ENCODE peak calls at places on chromosome 10, in eight cellular contexts. One of them, this sample, is unnamed.

GRCh38 chr10:121616291-121616690 is 18.0 kb upstream of the FGFR2 start:
- DNase-seq in lower lobe of right lung: no peak
- DNase-seq in GM12865: no peak
- DNase-seq in left ventricle myocardium inferior: no peak
- DNase-seq in IMR-90: no peak
- DNase-seq in HFF-Myc: no peak
- DNase-seq in GM23338: no peak
- DNase-seq in hepatocyte: no peak
- DNase-seq in this sample: no peak

GRCh38 chr10:57657164-57657765 is 610.4 kb downstream of the IPMK start:
- DNase-seq in GM12865: peak; percentile 78
- DNase-seq in lower lobe of right lung: peak; percentile 44
- DNase-seq in hepatocyte: peak; percentile 83
- DNase-seq in HFF-Myc: peak; percentile 38
- DNase-seq in GM23338: peak; percentile 87
- DNase-seq in IMR-90: peak; percentile 39
- DNase-seq in left ventricle myocardium inferior: peak; percentile 22
- DNase-seq in this sample: peak; percentile 60

GRCh38 chr10:79161557-79161956 is 92.8 kb downstream of the ZMIZ1 start:
- DNase-seq in HFF-Myc: no peak
- DNase-seq in left ventricle myocardium inferior: no peak
- DNase-seq in hepatocyte: no peak
- DNase-seq in lower lobe of right lung: no peak
- DNase-seq in GM23338: no peak
- DNase-seq in GM12865: no peak
- DNase-seq in IMR-90: no peak
- DNase-seq in this sample: no peak

GRCh38 chr10:79101560-79101971 is 32.8 kb downstream of the ZMIZ1 start:
- DNase-seq in GM12865: no peak
- DNase-seq in left ventricle myocardium inferior: no peak
- DNase-seq in GM23338: no peak
- DNase-seq in IMR-90: no peak
- DNase-seq in lower lobe of right lung: no peak
- DNase-seq in HFF-Myc: no peak
- DNase-seq in hepatocyte: no peak
- DNase-seq in this sample: no peak

GRCh38 chr10:52436664-52437063 is 122.6 kb downstream of the DKK1 start:
- DNase-seq in HFF-Myc: no peak
- DNase-seq in IMR-90: peak; percentile 93
- DNase-seq in left ventricle myocardium inferior: no peak
- DNase-seq in GM23338: no peak
- DNase-seq in lower lobe of right lung: no peak
- DNase-seq in hepatocyte: no peak
- DNase-seq in GM12865: no peak
- DNase-seq in this sample: no peak

GRCh38 chr10:132219486-132219885 is 32.7 kb downstream of the DPYSL4 start:
- DNase-seq in GM23338: no peak
- DNase-seq in lower lobe of right lung: no peak
- DNase-seq in GM12865: no peak
- DNase-seq in hepatocyte: no peak
- DNase-seq in IMR-90: no peak
- DNase-seq in left ventricle myocardium inferior: no peak
- DNase-seq in HFF-Myc: no peak
- DNase-seq in this sample: no peak

GRCh38 chr10:78301891-78302738 is 268.5 kb downstream of the RPS24 start:
- DNase-seq in left ventricle myocardium inferior: no peak
- DNase-seq in hepatocyte: peak; percentile 30
- DNase-seq in GM12865: no peak
- DNase-seq in IMR-90: peak; percentile 21
- DNase-seq in HFF-Myc: no peak
- DNase-seq in GM23338: peak; percentile 41
- DNase-seq in lower lobe of right lung: no peak
- DNase-seq in this sample: no peak

GRCh38 chr10:119428789-119429188 is 113.7 kb downstream of the RGS10 start:
- DNase-seq in GM12865: no peak
- DNase-seq in GM23338: no peak
- DNase-seq in HFF-Myc: no peak
- DNase-seq in IMR-90: peak; percentile 40
- DNase-seq in left ventricle myocardium inferior: no peak
- DNase-seq in hepatocyte: no peak
- DNase-seq in lower lobe of right lung: no peak
- DNase-seq in this sample: peak; percentile 77

GRCh38 chr10:45235823-45236222 is 79.6 kb downstream of the OR13A1 start:
- DNase-seq in GM23338: no peak
- DNase-seq in left ventricle myocardium inferior: no peak
- DNase-seq in hepatocyte: no peak
- DNase-seq in HFF-Myc: no peak
- DNase-seq in IMR-90: peak; percentile 7
- DNase-seq in GM12865: no peak
- DNase-seq in lower lobe of right lung: no peak
- DNase-seq in this sample: peak; percentile 13

GRCh38 chr10:31660301-31660700 is 268.3 kb downstream of the ARHGAP12 start:
- DNase-seq in lower lobe of right lung: no peak
- DNase-seq in GM12865: no peak
- DNase-seq in HFF-Myc: no peak
- DNase-seq in GM23338: no peak
- DNase-seq in IMR-90: no peak
- DNase-seq in hepatocyte: peak; percentile 37
- DNase-seq in left ventricle myocardium inferior: no peak
- DNase-seq in this sample: no peak

GRCh38 chr10:93992400-93993030 is 1.2 kb upstream of the PLCE1 start:
- DNase-seq in HFF-Myc: no peak
- DNase-seq in lower lobe of right lung: no peak
- DNase-seq in left ventricle myocardium inferior: no peak
- DNase-seq in IMR-90: peak; percentile 16
- DNase-seq in GM23338: peak; percentile 52
- DNase-seq in hepatocyte: no peak
- DNase-seq in GM12865: no peak
- DNase-seq in this sample: peak; percentile 14

GRCh38 chr10:131856441-131857094 is 44.2 kb upstream of the PPP2R2D start:
- DNase-seq in HFF-Myc: no peak
- DNase-seq in hepatocyte: no peak
- DNase-seq in IMR-90: no peak
- DNase-seq in left ventricle myocardium inferior: no peak
- DNase-seq in lower lobe of right lung: peak; percentile 6
- DNase-seq in GM23338: no peak
- DNase-seq in GM12865: no peak
- DNase-seq in this sample: no peak

GRCh38 chr10:133474027-133474426 is 20.3 kb downstream of the SCART1 start:
- DNase-seq in IMR-90: no peak
- DNase-seq in hepatocyte: no peak
- DNase-seq in GM12865: no peak
- DNase-seq in HFF-Myc: no peak
- DNase-seq in GM23338: no peak
- DNase-seq in lower lobe of right lung: no peak
- DNase-seq in left ventricle myocardium inferior: no peak
- DNase-seq in this sample: no peak

GRCh38 chr10:96292971-96293909 is 11.0 kb upstream of the DNTT start:
- DNase-seq in hepatocyte: peak; percentile 70
- DNase-seq in lower lobe of right lung: no peak
- DNase-seq in left ventricle myocardium inferior: no peak
- DNase-seq in GM23338: peak; percentile 78
- DNase-seq in IMR-90: peak; percentile 46
- DNase-seq in HFF-Myc: peak; percentile 11
- DNase-seq in GM12865: peak; percentile 76
- DNase-seq in this sample: peak; percentile 57

GRCh38 chr10:1418031-1418550 is 319.2 kb downstream of the ADARB2 start:
- DNase-seq in GM12865: no peak
- DNase-seq in GM23338: no peak
- DNase-seq in HFF-Myc: no peak
- DNase-seq in hepatocyte: no peak
- DNase-seq in lower lobe of right lung: no peak
- DNase-seq in left ventricle myocardium inferior: no peak
- DNase-seq in IMR-90: no peak
- DNase-seq in this sample: no peak

DNA sequence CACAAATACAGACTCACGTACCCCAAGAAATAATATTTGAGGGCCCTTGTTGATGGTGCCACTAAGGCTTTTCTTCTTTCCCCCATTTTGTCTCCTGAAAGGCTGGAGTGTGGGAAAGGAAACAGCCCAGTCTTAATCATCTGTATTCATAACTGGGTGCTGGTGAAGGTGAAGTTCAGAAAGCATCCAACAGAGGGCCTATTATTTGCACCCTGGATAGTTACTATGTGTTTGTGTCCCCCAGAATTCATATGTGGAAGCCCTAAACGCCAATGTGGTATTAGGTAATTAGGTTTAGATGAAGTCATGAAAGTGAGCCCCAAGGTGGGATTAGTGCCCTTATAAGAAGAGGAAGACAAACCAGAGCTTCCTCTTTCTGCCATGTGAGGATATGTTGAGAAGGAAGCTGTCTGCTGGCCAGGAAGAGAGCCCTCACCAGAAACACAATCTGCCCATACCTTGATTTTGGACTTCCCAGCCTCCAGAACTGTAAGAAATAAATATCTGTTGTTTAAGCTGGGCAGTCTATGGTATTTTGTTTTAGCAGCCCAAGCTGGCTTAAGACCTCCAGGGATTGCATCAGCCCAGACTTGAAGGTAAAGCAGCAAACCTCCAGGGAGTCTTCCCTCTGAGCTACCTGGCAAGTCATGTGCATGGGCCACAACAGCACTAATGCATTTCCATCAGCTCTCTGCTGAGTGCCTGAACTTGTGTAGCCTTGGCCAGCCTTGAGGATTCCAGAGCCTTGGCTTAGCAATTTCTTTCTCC is 90.0 kb upstream of the ADRB1 start:
- DNase-seq in left ventricle myocardium inferior: no peak
- DNase-seq in lower lobe of right lung: no peak
- DNase-seq in hepatocyte: no peak
- DNase-seq in HFF-Myc: no peak
- DNase-seq in GM12865: peak; percentile 31
- DNase-seq in IMR-90: no peak
- DNase-seq in GM23338: peak; percentile 39
- DNase-seq in this sample: no peak
- TF ChIP-seq CTCF in left ventricle myocardium inferior: peak; percentile 24
- TF ChIP-seq CTCF in lower lobe of right lung: no peak
- TF ChIP-seq CTCF in hepatocyte: no peak
- TF ChIP-seq CTCF in HFF-Myc: peak; percentile 37
- TF ChIP-seq CTCF in GM12865: peak; percentile 29
- TF ChIP-seq CTCF in IMR-90: no peak
- TF ChIP-seq CTCF in GM23338: peak; percentile 34
- TF ChIP-seq CTCF in this sample: peak; percentile 30

GRCh38 chr10:80486151-80486692 is 32.1 kb downstream of the TSPAN14 start:
- DNase-seq in GM12865: no peak
- DNase-seq in left ventricle myocardium inferior: no peak
- DNase-seq in GM23338: no peak
- DNase-seq in HFF-Myc: no peak
- DNase-seq in IMR-90: no peak
- DNase-seq in hepatocyte: no peak
- DNase-seq in lower lobe of right lung: no peak
- DNase-seq in this sample: no peak

GRCh38 chr10:80484243-80484642 is 30.1 kb downstream of the TSPAN14 start:
- DNase-seq in GM23338: no peak
- DNase-seq in lower lobe of right lung: no peak
- DNase-seq in HFF-Myc: no peak
- DNase-seq in IMR-90: no peak
- DNase-seq in GM12865: no peak
- DNase-seq in left ventricle myocardium inferior: no peak
- DNase-seq in hepatocyte: no peak
- DNase-seq in this sample: no peak

GRCh38 chr10:80485410-80486135 is 31.5 kb downstream of the TSPAN14 start:
- DNase-seq in GM12865: no peak
- DNase-seq in HFF-Myc: no peak
- DNase-seq in left ventricle myocardium inferior: no peak
- DNase-seq in lower lobe of right lung: no peak
- DNase-seq in GM23338: no peak
- DNase-seq in IMR-90: no peak
- DNase-seq in hepatocyte: no peak
- DNase-seq in this sample: no peak

GRCh38 chr10:80486785-80487421 is 32.8 kb downstream of the TSPAN14 start:
- DNase-seq in GM23338: no peak
- DNase-seq in IMR-90: no peak
- DNase-seq in left ventricle myocardium inferior: no peak
- DNase-seq in hepatocyte: no peak
- DNase-seq in GM12865: no peak
- DNase-seq in HFF-Myc: no peak
- DNase-seq in lower lobe of right lung: no peak
- DNase-seq in this sample: no peak

GRCh38 chr10:80484677-80485409 is 30.7 kb downstream of the TSPAN14 start:
- DNase-seq in GM23338: no peak
- DNase-seq in left ventricle myocardium inferior: no peak
- DNase-seq in IMR-90: no peak
- DNase-seq in GM12865: no peak
- DNase-seq in HFF-Myc: no peak
- DNase-seq in hepatocyte: no peak
- DNase-seq in lower lobe of right lung: no peak
- DNase-seq in this sample: no peak
- H3K4me3 ChIP-seq in GM23338: no peak overlapping the region
- H3K4me3 ChIP-seq in left ventricle myocardium inferior: no peak overlapping the region
- H3K4me3 ChIP-seq in IMR-90: no peak overlapping the region
- H3K4me3 ChIP-seq in GM12865: no peak overlapping the region
- H3K4me3 ChIP-seq in HFF-Myc: no peak overlapping the region
- H3K4me3 ChIP-seq in hepatocyte: no peak overlapping the region
- H3K4me3 ChIP-seq in lower lobe of right lung: no peak overlapping the region
- H3K4me3 ChIP-seq in this sample: no peak overlapping the region

GRCh38 chr10:7301039-7301768 is 109.6 kb downstream of the SFMBT2 start:
- DNase-seq in IMR-90: no peak
- DNase-seq in hepatocyte: peak; percentile 24
- DNase-seq in left ventricle myocardium inferior: no peak
- DNase-seq in GM12865: no peak
- DNase-seq in lower lobe of right lung: no peak
- DNase-seq in HFF-Myc: no peak
- DNase-seq in GM23338: peak; percentile 80
- DNase-seq in this sample: no peak
- TF ChIP-seq CTCF in IMR-90: no peak
- TF ChIP-seq CTCF in hepatocyte: peak; percentile 12
- TF ChIP-seq CTCF in left ventricle myocardium inferior: peak; percentile 27
- TF ChIP-seq CTCF in GM12865: no peak
- TF ChIP-seq CTCF in lower lobe of right lung: no peak
- TF ChIP-seq CTCF in HFF-Myc: no peak
- TF ChIP-seq CTCF in GM23338: peak; percentile 51
- TF ChIP-seq CTCF in this sample: peak; percentile 10

GRCh38 chr10:88923525-88923924 is 29.0 kb downstream of the ACTA2 start:
- DNase-seq in left ventricle myocardium inferior: no peak
- DNase-seq in GM23338: no peak
- DNase-seq in GM12865: no peak
- DNase-seq in HFF-Myc: no peak
- DNase-seq in hepatocyte: no peak
- DNase-seq in lower lobe of right lung: no peak
- DNase-seq in IMR-90: peak; percentile 78
- DNase-seq in this sample: peak; percentile 38

GRCh38 chr10:88919041-88919440 is 33.5 kb downstream of the ACTA2 start:
- DNase-seq in IMR-90: no peak
- DNase-seq in lower lobe of right lung: no peak
- DNase-seq in left ventricle myocardium inferior: no peak
- DNase-seq in GM12865: no peak
- DNase-seq in GM23338: no peak
- DNase-seq in HFF-Myc: no peak
- DNase-seq in hepatocyte: no peak
- DNase-seq in this sample: no peak

GRCh38 chr10:88921194-88921593 is 31.4 kb downstream of the ACTA2 start:
- DNase-seq in HFF-Myc: no peak
- DNase-seq in GM12865: no peak
- DNase-seq in lower lobe of right lung: no peak
- DNase-seq in IMR-90: no peak
- DNase-seq in left ventricle myocardium inferior: no peak
- DNase-seq in GM23338: no peak
- DNase-seq in hepatocyte: no peak
- DNase-seq in this sample: no peak

GRCh38 chr10:88920198-88920597 is 32.4 kb downstream of the ACTA2 start:
- DNase-seq in IMR-90: peak; percentile 31
- DNase-seq in hepatocyte: no peak
- DNase-seq in GM23338: no peak
- DNase-seq in left ventricle myocardium inferior: no peak
- DNase-seq in GM12865: no peak
- DNase-seq in HFF-Myc: no peak
- DNase-seq in lower lobe of right lung: no peak
- DNase-seq in this sample: peak; percentile 61

GRCh38 chr10:88922041-88922440 is 30.5 kb downstream of the ACTA2 start:
- DNase-seq in lower lobe of right lung: no peak
- DNase-seq in hepatocyte: no peak
- DNase-seq in IMR-90: peak; percentile 37
- DNase-seq in GM23338: no peak
- DNase-seq in HFF-Myc: no peak
- DNase-seq in left ventricle myocardium inferior: no peak
- DNase-seq in GM12865: no peak
- DNase-seq in this sample: peak; percentile 26
- H3K4me3 ChIP-seq in lower lobe of right lung: no peak overlapping the region
- H3K4me3 ChIP-seq in hepatocyte: no peak overlapping the region
- H3K4me3 ChIP-seq in IMR-90: no peak overlapping the region
- H3K4me3 ChIP-seq in GM23338: no peak overlapping the region
- H3K4me3 ChIP-seq in HFF-Myc: no peak overlapping the region
- H3K4me3 ChIP-seq in left ventricle myocardium inferior: no peak overlapping the region
- H3K4me3 ChIP-seq in GM12865: no peak overlapping the region
- H3K4me3 ChIP-seq in this sample: no peak overlapping the region

This sample was measured in fibroblast of mammary gland.